ENCODE peak calls at places on chromosomes 1 and 21, in four cellular contexts. X is fibroblast of lung, O is right lobe of liver, Q is brain microvascular endothelial cell. F is an unnamed sample.

GRCh38 chr1:154599658-154600057 is 8.3 kb downstream of the ADAR start:
- DNase-seq in O (no peak), X (no peak), Q (no peak), F (no peak)

GRCh38 chr1:155113450-155113985 is 14.2 kb upstream of the EFNA1 start:
- DNase-seq in X (no peak), Q (no peak), O (no peak), F (no peak)

GRCh38 chr1:155052412-155053400 is 1.6 kb downstream of the ADAM15 start:
- DNase-seq in X (no peak), O (no peak), Q (no peak), F (no peak)

GRCh38 chr1:23469372-23469982 is 14.5 kb downstream of the ASAP3 start:
- DNase-seq in Q (no peak), O (no peak), X (no peak), F (no peak)

GRCh38 chr21:25558123-25558522 is 49.2 kb downstream of the MRPL39 start:
- DNase-seq in O (no peak), Q (no peak), X (peak; percentile 40), F (no peak)

GRCh38 chr1:27135920-27136551 is 18.9 kb downstream of the SLC9A1 start:
- DNase-seq in Q (no peak), O (no peak), X (no peak), F (no peak)

GRCh38 chr21:39055167-39055767 is 128.0 kb downstream of the PSMG1 start:
- DNase-seq in O (no peak), Q (no peak), X (no peak), F (no peak)

GRCh38 chr1:206568256-206568655 is 44.0 kb downstream of the EIF2D start:
- DNase-seq in Q (no peak), X (no peak), O (no peak), F (peak; percentile 86)

GRCh38 chr1:2306151-2306978 is 78.2 kb downstream of the SKI start:
- DNase-seq in O (no peak), Q (no peak), X (no peak), F (no peak)

GRCh38 chr1:51288578-51288977 is 41.8 kb downstream of the TTC39A start:
- DNase-seq in Q (no peak), X (no peak), O (peak; percentile 37), F (no peak)

GRCh38 chr1:221747840-221748239 is 6.0 kb upstream of the DUSP10 start:
- DNase-seq in Q (no peak), X (no peak), O (no peak), F (no peak)

GRCh38 chr1:66373072-66373685 is 160.8 kb upstream of the SGIP1 start:
- DNase-seq in X (no peak), Q (no peak), O (no peak), F (no peak)

GRCh38 chr1:212401838-212402582 is 12.7 kb downstream of the PACC1 start:
- DNase-seq in X (peak; percentile 58), Q (no peak), O (no peak), F (no peak)

GRCh38 chr1:212397171-212397570 is 17.5 kb downstream of the PACC1 start:
- DNase-seq in O (no peak), X (no peak), Q (no peak), F (no peak)

GRCh38 chr1:212401042-212401441 is 13.6 kb downstream of the PACC1 start:
- DNase-seq in Q (no peak), X (no peak), O (no peak), F (no peak)

GRCh38 chr1:212396638-212397037 is 18.0 kb downstream of the PACC1 start:
- DNase-seq in Q (no peak), X (peak; percentile 17), O (no peak), F (no peak)
- H3K27ac ChIP-seq in Q (no peak overlapping the region), X (no peak overlapping the region), O (no peak overlapping the region), F (no peak overlapping the region)

DNA sequence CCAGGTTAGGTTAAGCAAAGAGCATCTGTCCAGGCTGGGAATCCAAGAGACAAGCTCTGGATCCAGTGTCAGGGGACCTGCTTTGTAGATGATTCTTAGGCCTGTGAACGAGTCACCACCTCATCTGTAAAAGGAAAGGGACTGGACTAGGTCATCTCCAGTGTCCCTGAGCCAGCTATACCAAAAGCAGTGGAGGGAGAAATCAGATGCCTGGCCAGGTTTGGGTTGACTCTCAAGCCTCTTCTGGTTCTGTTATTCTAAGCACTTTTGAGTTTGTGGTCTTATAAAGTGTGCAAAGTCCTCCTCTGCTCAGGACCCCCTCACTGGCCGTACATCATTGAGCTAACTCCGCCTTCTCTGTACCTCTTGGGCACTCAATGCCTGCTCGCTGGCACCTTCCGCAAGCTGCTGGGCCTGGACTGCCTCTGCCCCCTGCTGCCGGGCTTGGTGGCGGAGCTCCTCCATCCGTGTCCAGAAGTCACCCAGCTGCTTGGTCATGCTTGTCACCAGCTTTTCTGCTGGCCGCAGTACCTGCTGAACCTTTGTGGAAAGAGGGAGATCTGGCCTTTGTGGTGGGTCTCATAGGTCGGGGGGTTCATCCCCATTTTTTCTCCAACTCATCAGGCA is 33.6 kb downstream of the CAMK1G start:
- DNase-seq in X (no peak), O (no peak), Q (no peak), F (no peak)
- H3K27ac ChIP-seq in X (no peak overlapping the region), O (no peak overlapping the region), Q (no peak overlapping the region), F (no peak overlapping the region)

DNA sequence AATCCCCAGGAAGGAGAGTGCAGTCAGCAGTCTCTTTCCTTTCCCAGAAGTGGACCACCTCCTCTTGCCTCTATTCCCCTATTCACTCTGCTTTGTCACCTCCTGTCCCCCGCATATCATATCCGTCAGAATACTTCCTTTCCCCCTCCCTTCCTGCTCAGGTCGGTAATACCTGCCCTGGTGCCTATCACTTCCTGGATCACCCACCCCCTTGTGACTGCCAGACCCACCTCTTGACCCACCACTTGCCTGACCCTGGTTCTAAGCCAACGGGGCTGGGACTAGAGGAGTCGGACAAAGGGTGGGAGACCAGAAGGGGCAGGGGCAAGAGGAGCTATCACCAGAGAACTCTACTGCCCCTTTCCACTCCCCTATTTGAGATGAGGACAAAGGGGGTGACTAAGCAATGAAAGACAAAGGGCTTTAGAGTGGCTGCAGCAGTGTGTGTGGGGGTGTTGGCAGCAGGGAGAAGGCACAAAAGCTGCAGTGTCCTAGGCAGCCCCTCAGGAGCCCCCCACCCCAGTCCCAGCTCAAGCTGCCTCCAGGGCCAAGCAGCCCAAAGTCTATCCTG is 1.7 kb upstream of the ADAMTS4 start:
- DNase-seq in X (no peak), Q (no peak), O (no peak), F (peak; percentile 77)
- H3K27ac ChIP-seq in X (peak overlapping the region; percentile 95), Q (peak overlapping the region; percentile 93), O (peak overlapping the region; percentile 92), F (peak overlapping the region; percentile 94)

DNA sequence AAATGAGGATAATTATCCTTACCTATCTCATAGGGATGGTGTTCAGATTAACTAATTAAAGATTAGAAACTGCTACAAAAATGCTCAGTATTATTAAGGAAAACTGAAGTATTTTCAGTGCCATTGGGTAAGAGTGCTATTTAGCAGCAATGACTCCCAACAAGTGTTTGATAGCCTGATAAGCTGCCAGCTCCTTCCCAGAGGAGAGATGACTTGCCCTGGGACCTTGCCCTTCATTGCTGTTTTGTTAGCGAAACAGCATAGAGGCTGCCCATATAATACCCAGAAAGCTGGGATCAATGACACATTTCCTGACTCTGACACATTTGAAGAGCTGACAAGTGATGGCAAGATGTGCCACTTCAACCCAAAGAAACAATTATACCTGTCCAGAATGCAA is 592.2 kb downstream of the ADGRL2 start:
- DNase-seq in O (no peak), X (no peak), Q (no peak), F (no peak)
- H3K27ac ChIP-seq in O (no peak overlapping the region), X (no peak overlapping the region), Q (no peak overlapping the region), F (no peak overlapping the region)

GRCh38 chr1:67716800-67717199 is 31.8 kb downstream of the GADD45A start:
- DNase-seq in O (no peak), Q (no peak), X (peak; percentile 77), F (no peak)

GRCh38 chr1:67721112-67721511 is 36.1 kb downstream of the GADD45A start:
- DNase-seq in X (no peak), Q (no peak), O (no peak), F (no peak)

GRCh38 chr1:67721650-67722291 is 36.8 kb downstream of the GADD45A start:
- DNase-seq in O (no peak), X (no peak), Q (no peak), F (no peak)

GRCh38 chr1:67717876-67718275 is 32.9 kb downstream of the GADD45A start:
- DNase-seq in O (peak; percentile 53), Q (no peak), X (peak; percentile 67), F (no peak)

DNA sequence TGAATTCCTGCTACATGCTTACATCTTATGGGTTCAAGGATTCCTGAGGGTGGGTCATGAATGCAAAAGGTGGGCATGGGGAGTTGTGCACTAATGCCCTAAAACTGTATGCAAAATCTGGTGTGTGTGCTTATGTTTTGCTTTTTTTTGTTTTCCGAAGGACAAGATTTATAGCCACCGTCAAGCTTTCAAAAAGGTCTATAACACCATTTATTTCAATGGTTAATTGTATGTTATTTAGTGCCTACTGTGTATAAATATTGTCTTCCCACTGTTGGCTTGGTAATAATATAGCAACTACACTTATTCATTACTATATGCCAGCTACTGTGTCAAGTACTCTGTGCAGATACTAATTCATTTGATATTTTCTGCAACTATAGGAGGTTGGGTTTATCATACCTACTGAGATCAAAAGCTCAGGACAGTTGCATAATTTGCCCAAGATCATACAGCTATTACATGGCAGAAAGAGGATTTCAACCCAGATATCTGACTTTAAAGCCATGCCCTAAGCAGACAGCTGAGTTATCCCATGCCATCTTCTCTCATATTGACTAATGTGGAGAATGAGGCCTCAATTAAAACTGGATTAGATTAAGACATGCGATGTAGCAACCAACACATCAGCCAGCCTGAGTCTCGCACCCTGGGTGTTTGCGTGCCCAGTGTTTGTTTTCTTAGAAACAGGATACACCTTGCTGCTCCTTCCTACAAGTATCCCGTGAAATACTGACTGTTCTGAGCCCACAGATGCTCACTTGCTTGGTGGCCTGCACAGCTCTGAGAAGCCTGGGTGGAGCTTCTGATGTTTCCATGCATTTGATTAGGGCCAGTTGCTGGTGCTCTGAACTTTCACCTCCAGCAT is 34.6 kb downstream of the GADD45A start:
- DNase-seq in O (no peak), X (no peak), Q (no peak), F (no peak)
- H3K27ac ChIP-seq in O (no peak overlapping the region), X (no peak overlapping the region), Q (no peak overlapping the region), F (no peak overlapping the region)

GRCh38 chr21:31267644-31268043 is 76.4 kb downstream of the TIAM1 start:
- DNase-seq in O (no peak), X (peak; percentile 41), Q (no peak), F (no peak)
- H3K27ac ChIP-seq in O (no peak overlapping the region), X (no peak overlapping the region), Q (no peak overlapping the region), F (no peak overlapping the region)

GRCh38 chr1:4397196-4397595 is 257.2 kb upstream of the AJAP1 start:
- DNase-seq in O (no peak), X (no peak), Q (no peak), F (no peak)
- H3K27ac ChIP-seq in O (no peak overlapping the region), X (no peak overlapping the region), Q (no peak overlapping the region), F (no peak overlapping the region)